ENCODE peak calls at places on chromosomes 13 and 19, in six cellular contexts. B is transverse colon, Q is cardiac muscle cell, N is foreskin fibroblast, E is H9, D is uterus. F is an unnamed sample.

GRCh38 chr19:4115818-4116385 is 8.0 kb downstream of the MAP2K2 start:
- DNase-seq in B (no peak), Q (no peak), N (no peak), E (no peak), D (no peak), F (no peak)

GRCh38 chr13:80262051-80262695 is 78.8 kb downstream of the SPRY2 start:
- DNase-seq in B (no peak), Q (no peak), N (no peak), E (no peak), D (no peak), F (no peak)

GRCh38 chr13:113305208-113305607 is 8.2 kb downstream of the LAMP1 start:
- DNase-seq in B (no peak), Q (no peak), N (peak), E (no peak), D (no peak), F (no peak)

GRCh38 chr13:88932950-88933349 is 1261.8 kb downstream of the SLITRK5 start:
- DNase-seq in B (no peak), Q (no peak), N (no peak), E (no peak), D (no peak), F (no peak)

GRCh38 chr19:38869836-38870607 is 8.1 kb downstream of the RINL start:
- DNase-seq in B (peak), Q (peak), N (peak), E (peak), D (peak), F (no peak)

GRCh38 chr13:99606322-99607089 is 105.2 kb downstream of the TM9SF2 start:
- DNase-seq in B (peak), Q (peak), N (peak), E (peak), D (peak), F (peak)

GRCh38 chr19:33434886-33435705 is 61.6 kb downstream of the CEBPG start:
- DNase-seq in B (no peak), Q (no peak), N (peak), E (no peak), D (no peak), F (no peak)

GRCh38 chr19:33426621-33427475 is 53.3 kb downstream of the CEBPG start:
- DNase-seq in B (no peak), Q (peak), N (no peak), E (no peak), D (no peak), F (no peak)

GRCh38 chr19:43765109-43765876 is 10.5 kb upstream of the SMG9 start:
- DNase-seq in B (peak), Q (no peak), N (peak), E (peak), D (peak), F (peak)

GRCh38 chr13:75705395-75705794 is 69.3 kb downstream of the LMO7 start:
- DNase-seq in B (no peak), Q (no peak), N (peak), E (no peak), D (no peak), F (no peak)

GRCh38 chr13:110000534-110001345 is 214.4 kb upstream of the IRS2 start:
- DNase-seq in B (no peak), Q (no peak), N (no peak), E (no peak), D (no peak), F (no peak)

GRCh38 chr13:102816633-102817032 is 17.7 kb downstream of the BIVM start:
- DNase-seq in B (no peak), Q (no peak), N (no peak), E (no peak), D (no peak), F (no peak)

GRCh38 chr13:30000373-30000770 is 150.0 kb upstream of the UBL3 start:
- DNase-seq in B (no peak), Q (no peak), N (no peak), E (no peak), D (no peak), F (no peak)

GRCh38 chr19:7391218-7391670 is 42.5 kb downstream of the ARHGEF18 start:
- DNase-seq in B (peak), Q (no peak), N (no peak), E (no peak), D (no peak), F (no peak)

GRCh38 chr19:17184381-17184841 is 30.7 kb upstream of the USE1 start:
- DNase-seq in B (peak), Q (no peak), N (no peak), E (no peak), D (no peak), F (no peak)

GRCh38 chr13:98147521-98147920 is 4.6 kb downstream of the FARP1 start:
- DNase-seq in B (no peak), Q (no peak), N (peak), E (no peak), D (no peak), F (no peak)

GRCh38 chr19:10618846-10619245 is 6.5 kb upstream of the SLC44A2 start:
- DNase-seq in B (no peak), Q (no peak), N (no peak), E (no peak), D (no peak), F (no peak)

GRCh38 chr13:33644607-33645543 is 173.1 kb upstream of the RFC3 start:
- DNase-seq in B (no peak), Q (no peak), N (peak), E (no peak), D (peak), F (no peak)

GRCh38 chr19:7512400-7512851 is 3.5 kb upstream of the ZNF358 start:
- DNase-seq in B (no peak), Q (no peak), N (peak), E (no peak), D (no peak), F (no peak)

GRCh38 chr13:97226788-97227627 is 4.9 kb downstream of the MBNL2 start:
- DNase-seq in B (peak), Q (no peak), N (peak), E (peak), D (no peak), F (no peak)

GRCh38 chr19:53824134-53824611 is at the start of gene NLRP12:
- DNase-seq in B (no peak), Q (no peak), N (no peak), E (no peak), D (no peak), F (no peak)

GRCh38 chr13:106526748-106527488 is 8.5 kb downstream of the EFNB2 start:
- DNase-seq in B (no peak), Q (no peak), N (no peak), E (peak), D (no peak), F (no peak)

GRCh38 chr19:46692918-46693722 is 23.8 kb downstream of the PRKD2 start:
- DNase-seq in B (no peak), Q (no peak), N (no peak), E (no peak), D (no peak), F (no peak)

GRCh38 chr13:69959041-69959440 is 148.6 kb upstream of the ATXN8OS start:
- DNase-seq in B (no peak), Q (no peak), N (no peak), E (no peak), D (no peak), F (no peak)

GRCh38 chr19:28596561-28597071 is 616.3 kb downstream of the UQCRFS1 start:
- DNase-seq in B (no peak), Q (no peak), N (no peak), E (no peak), D (no peak), F (no peak)

GRCh38 chr19:55777528-55777927 is 8.6 kb downstream of the RFPL4AL1 start:
- DNase-seq in B (peak), Q (no peak), N (no peak), E (no peak), D (no peak), F (no peak)
- TF ChIP-seq CTCF in B (no peak), Q (no peak), N (no peak), E (no peak), D (no peak), F (no peak)

GRCh38 chr13:55440465-55441085 is 1700.1 kb upstream of the PRR20A start:
- DNase-seq in B (no peak), Q (no peak), N (no peak), E (no peak), D (no peak), F (no peak)
- TF ChIP-seq CTCF in B (no peak), Q (no peak), N (no peak), E (no peak), D (no peak), F (no peak)

DNA sequence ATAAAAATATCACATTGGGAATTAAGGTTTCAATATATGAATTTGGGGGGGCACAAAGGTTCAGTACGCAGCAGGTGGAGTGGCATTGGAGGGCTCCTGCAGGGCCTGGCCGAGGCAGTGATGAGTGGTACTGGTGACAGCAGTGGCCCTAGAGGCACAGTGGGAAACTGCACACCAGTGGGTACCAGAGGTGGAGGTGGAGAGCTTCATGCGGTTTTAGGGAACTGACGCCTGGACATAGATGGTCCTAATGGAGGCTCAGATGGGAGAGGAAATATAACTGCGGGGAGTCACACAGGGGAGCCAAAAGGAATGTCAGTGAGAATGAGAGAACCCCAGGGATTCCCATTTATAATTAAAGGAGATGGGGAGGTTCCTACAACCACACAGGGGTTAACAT is 156.2 kb downstream of the COG6 start:
- DNase-seq in B (no peak), Q (no peak), N (no peak), E (no peak), D (no peak), F (no peak)
- TF ChIP-seq CTCF in B (no peak), Q (no peak), N (no peak), E (peak), D (no peak), F (no peak)

GRCh38 chr19:801030-801860 is 4.0 kb downstream of the PTBP1 start:
- DNase-seq in B (peak), Q (peak), N (peak), E (no peak), D (peak), F (no peak)

GRCh38 chr19:797528-798414 is 519 bp downstream of the PTBP1 start:
- DNase-seq in B (peak), Q (peak), N (peak), E (peak), D (peak), F (peak)

GRCh38 chr19:800360-801029 is 3.2 kb downstream of the PTBP1 start:
- DNase-seq in B (peak), Q (peak), N (peak), E (no peak), D (peak), F (no peak)

GRCh38 chr19:798415-799075 is 1.3 kb downstream of the PTBP1 start:
- DNase-seq in B (peak), Q (peak), N (peak), E (no peak), D (no peak), F (no peak)

GRCh38 chr19:799076-799881 is 2.0 kb downstream of the PTBP1 start:
- DNase-seq in B (peak), Q (peak), N (peak), E (peak), D (no peak), F (no peak)
- TF ChIP-seq CTCF in B (no peak), Q (peak), N (peak), E (peak), D (no peak), F (peak)

GRCh38 chr19:30441011-30441410 is 68.8 kb downstream of the ZNF536 start:
- DNase-seq in B (no peak), Q (no peak), N (no peak), E (no peak), D (no peak), F (no peak)
- TF ChIP-seq CTCF in B (no peak), Q (no peak), N (no peak), E (no peak), D (no peak), F (no peak)

GRCh38 chr19:55088543-55089265 is 13.0 kb downstream of the EPS8L1 start:
- DNase-seq in B (peak), Q (peak), N (peak), E (peak), D (peak), F (no peak)
- TF ChIP-seq CTCF in B (peak), Q (peak), N (peak), E (peak), D (peak), F (peak)